ENCODE peak calls at places on chromosomes 11 and 22, in six cellular contexts. One of them, this sample, is unnamed.

GRCh38 chr11:130371004-130371590 is 56.4 kb upstream of the ZBTB44 start:
- DNase-seq in IMR-90: no peak
- DNase-seq in H9: no peak
- DNase-seq in neuronal stem cell: no peak
- DNase-seq in mesenchymal stem cell: no peak
- DNase-seq in trophoblast cell: no peak
- DNase-seq in this sample: no peak

GRCh38 chr22:48579035-48579914 is 1248.4 kb downstream of the BRD1 start:
- DNase-seq in mesenchymal stem cell: no peak
- DNase-seq in trophoblast cell: no peak
- DNase-seq in IMR-90: no peak
- DNase-seq in neuronal stem cell: peak
- DNase-seq in H9: no peak
- DNase-seq in this sample: no peak

GRCh38 chr11:80414766-80415165 is 973.9 kb upstream of the TENM4 start:
- DNase-seq in neuronal stem cell: no peak
- DNase-seq in IMR-90: no peak
- DNase-seq in trophoblast cell: no peak
- DNase-seq in mesenchymal stem cell: no peak
- DNase-seq in H9: no peak
- DNase-seq in this sample: no peak

GRCh38 chr11:126282742-126283591 is at the start of gene TIRAP:
- DNase-seq in neuronal stem cell: no peak
- DNase-seq in trophoblast cell: peak
- DNase-seq in IMR-90: peak
- DNase-seq in mesenchymal stem cell: peak
- DNase-seq in H9: peak
- DNase-seq in this sample: peak

GRCh38 chr11:117281869-117282268 is 9.3 kb upstream of the BACE1-AS start:
- DNase-seq in neuronal stem cell: no peak
- DNase-seq in mesenchymal stem cell: no peak
- DNase-seq in IMR-90: no peak
- DNase-seq in trophoblast cell: no peak
- DNase-seq in H9: no peak
- DNase-seq in this sample: no peak

GRCh38 chr11:78138694-78139421 is 568 bp downstream of the ALG8 start:
- DNase-seq in trophoblast cell: peak
- DNase-seq in H9: no peak
- DNase-seq in IMR-90: peak
- DNase-seq in mesenchymal stem cell: peak
- DNase-seq in neuronal stem cell: peak
- DNase-seq in this sample: peak

GRCh38 chr11:29527391-29527936 is 489.4 kb downstream of the KCNA4 start:
- DNase-seq in mesenchymal stem cell: peak
- DNase-seq in neuronal stem cell: no peak
- DNase-seq in IMR-90: peak
- DNase-seq in H9: no peak
- DNase-seq in trophoblast cell: peak
- DNase-seq in this sample: peak

GRCh38 chr11:31106963-31107576 is 262.5 kb downstream of the DCDC1 start:
- DNase-seq in mesenchymal stem cell: peak
- DNase-seq in H9: peak
- DNase-seq in IMR-90: peak
- DNase-seq in trophoblast cell: peak
- DNase-seq in neuronal stem cell: peak
- DNase-seq in this sample: peak

GRCh38 chr11:35173011-35173511 is 34.1 kb downstream of the CD44 start:
- DNase-seq in H9: no peak
- DNase-seq in trophoblast cell: no peak
- DNase-seq in neuronal stem cell: no peak
- DNase-seq in mesenchymal stem cell: peak
- DNase-seq in IMR-90: peak
- DNase-seq in this sample: no peak

GRCh38 chr11:105611837-105612480 is 2.1 kb downstream of the GRIA4 start:
- DNase-seq in H9: no peak
- DNase-seq in trophoblast cell: no peak
- DNase-seq in neuronal stem cell: no peak
- DNase-seq in mesenchymal stem cell: peak
- DNase-seq in IMR-90: no peak
- DNase-seq in this sample: peak

GRCh38 chr11:131686836-131687235 is 316.4 kb downstream of the NTM start:
- DNase-seq in neuronal stem cell: no peak
- DNase-seq in trophoblast cell: no peak
- DNase-seq in H9: no peak
- DNase-seq in mesenchymal stem cell: no peak
- DNase-seq in IMR-90: no peak
- DNase-seq in this sample: no peak

GRCh38 chr11:68040957-68041591 is 2.2 kb downstream of the TCIRG1 start:
- DNase-seq in trophoblast cell: no peak
- DNase-seq in neuronal stem cell: no peak
- DNase-seq in H9: no peak
- DNase-seq in mesenchymal stem cell: no peak
- DNase-seq in IMR-90: no peak
- DNase-seq in this sample: no peak

GRCh38 chr22:49052023-49052538 is 775.6 kb downstream of the BRD1 start:
- DNase-seq in IMR-90: no peak
- DNase-seq in mesenchymal stem cell: no peak
- DNase-seq in H9: peak
- DNase-seq in neuronal stem cell: no peak
- DNase-seq in trophoblast cell: no peak
- DNase-seq in this sample: no peak

GRCh38 chr22:39535302-39535805 is 2.8 kb upstream of the RPS19BP1 start:
- DNase-seq in IMR-90: no peak
- DNase-seq in H9: peak
- DNase-seq in neuronal stem cell: no peak
- DNase-seq in mesenchymal stem cell: no peak
- DNase-seq in trophoblast cell: no peak
- DNase-seq in this sample: no peak

GRCh38 chr11:128552783-128553661 is 34.3 kb downstream of the ETS1 start:
- DNase-seq in neuronal stem cell: no peak
- DNase-seq in mesenchymal stem cell: peak
- DNase-seq in IMR-90: peak
- DNase-seq in trophoblast cell: no peak
- DNase-seq in H9: no peak
- DNase-seq in this sample: no peak

GRCh38 chr11:26741036-26741435 is 19.2 kb upstream of the SLC5A12 start:
- DNase-seq in IMR-90: no peak
- DNase-seq in trophoblast cell: no peak
- DNase-seq in neuronal stem cell: no peak
- DNase-seq in H9: no peak
- DNase-seq in mesenchymal stem cell: no peak
- DNase-seq in this sample: no peak

GRCh38 chr11:127103586-127104388 is 103.2 kb upstream of the KIRREL3 start:
- DNase-seq in IMR-90: no peak
- DNase-seq in trophoblast cell: no peak
- DNase-seq in neuronal stem cell: no peak
- DNase-seq in H9: no peak
- DNase-seq in mesenchymal stem cell: no peak
- DNase-seq in this sample: no peak

GRCh38 chr11:67372993-67373915 is at the start of gene CLCF1:
- DNase-seq in trophoblast cell: peak
- DNase-seq in neuronal stem cell: peak
- DNase-seq in mesenchymal stem cell: peak
- DNase-seq in IMR-90: peak
- DNase-seq in H9: no peak
- DNase-seq in this sample: peak

GRCh38 chr11:46026616-46027293 is 94.5 kb downstream of the PHF21A start:
- DNase-seq in mesenchymal stem cell: peak
- DNase-seq in H9: no peak
- DNase-seq in IMR-90: peak
- DNase-seq in trophoblast cell: peak
- DNase-seq in neuronal stem cell: no peak
- DNase-seq in this sample: no peak

DNA sequence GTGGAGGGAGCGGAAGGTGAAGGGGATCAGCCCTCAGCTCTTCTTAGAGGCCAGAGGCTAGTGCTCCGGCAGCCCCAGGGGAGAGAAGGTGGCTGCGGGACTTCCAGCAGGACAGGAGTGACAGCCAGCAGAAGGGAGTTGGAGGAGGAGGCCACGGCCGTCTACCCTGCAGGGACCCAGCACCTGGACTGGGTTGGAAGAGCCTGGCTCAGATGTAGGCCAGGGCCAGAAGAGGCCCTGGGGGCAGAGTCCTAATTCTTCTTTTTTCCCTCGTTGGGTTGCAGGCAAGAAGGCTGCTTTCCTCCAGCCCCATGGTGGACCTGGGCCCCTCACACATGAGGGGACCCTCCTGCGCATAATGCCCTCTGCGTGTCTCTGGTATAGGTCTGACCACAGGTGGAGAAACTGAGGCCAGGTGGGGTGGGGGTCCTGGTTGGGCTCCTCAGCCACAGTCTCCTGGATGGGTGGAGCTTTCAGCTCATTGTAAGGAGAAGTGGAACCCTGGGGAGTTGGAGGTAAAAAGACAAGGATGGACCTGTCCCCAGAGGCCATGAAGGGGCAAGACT is 2.3 kb upstream of the MCAM start:
- DNase-seq in IMR-90: no peak
- DNase-seq in H9: no peak
- DNase-seq in mesenchymal stem cell: no peak
- DNase-seq in trophoblast cell: peak
- DNase-seq in neuronal stem cell: no peak
- DNase-seq in this sample: no peak
- H3K18ac ChIP-seq in IMR-90: peak
- H3K18ac ChIP-seq in H9: no peak
- H3K18ac ChIP-seq in mesenchymal stem cell: peak
- H3K18ac ChIP-seq in trophoblast cell: peak
- H3K18ac ChIP-seq in neuronal stem cell: peak
- H3K18ac ChIP-seq in this sample: peak

GRCh38 chr11:60923800-60924109 is 505 bp upstream of the TMEM132A start:
- DNase-seq in trophoblast cell: no peak
- DNase-seq in H9: no peak
- DNase-seq in neuronal stem cell: no peak
- DNase-seq in mesenchymal stem cell: no peak
- DNase-seq in IMR-90: no peak
- DNase-seq in this sample: no peak

GRCh38 chr11:60926500-60926899 is 2.2 kb downstream of the TMEM132A start:
- DNase-seq in neuronal stem cell: no peak
- DNase-seq in mesenchymal stem cell: no peak
- DNase-seq in H9: no peak
- DNase-seq in trophoblast cell: no peak
- DNase-seq in IMR-90: no peak
- DNase-seq in this sample: no peak

GRCh38 chr11:60925685-60926267 is 1.5 kb downstream of the TMEM132A start:
- DNase-seq in mesenchymal stem cell: peak
- DNase-seq in neuronal stem cell: no peak
- DNase-seq in trophoblast cell: no peak
- DNase-seq in IMR-90: peak
- DNase-seq in H9: no peak
- DNase-seq in this sample: no peak

GRCh38 chr11:60924110-60924905 is at the start of gene TMEM132A:
- DNase-seq in neuronal stem cell: peak
- DNase-seq in H9: peak
- DNase-seq in mesenchymal stem cell: peak
- DNase-seq in trophoblast cell: peak
- DNase-seq in IMR-90: peak
- DNase-seq in this sample: peak

GRCh38 chr11:60924906-60925684 is 835 bp downstream of the TMEM132A start:
- DNase-seq in trophoblast cell: no peak
- DNase-seq in neuronal stem cell: no peak
- DNase-seq in H9: no peak
- DNase-seq in IMR-90: no peak
- DNase-seq in mesenchymal stem cell: peak
- DNase-seq in this sample: peak
- H3K4ac ChIP-seq in trophoblast cell: peak
- H3K4ac ChIP-seq in neuronal stem cell: no peak
- H3K4ac ChIP-seq in H9: no peak
- H3K4ac ChIP-seq in IMR-90: peak
- H3K4ac ChIP-seq in mesenchymal stem cell: no peak
- H3K4ac ChIP-seq in this sample: peak

DNA sequence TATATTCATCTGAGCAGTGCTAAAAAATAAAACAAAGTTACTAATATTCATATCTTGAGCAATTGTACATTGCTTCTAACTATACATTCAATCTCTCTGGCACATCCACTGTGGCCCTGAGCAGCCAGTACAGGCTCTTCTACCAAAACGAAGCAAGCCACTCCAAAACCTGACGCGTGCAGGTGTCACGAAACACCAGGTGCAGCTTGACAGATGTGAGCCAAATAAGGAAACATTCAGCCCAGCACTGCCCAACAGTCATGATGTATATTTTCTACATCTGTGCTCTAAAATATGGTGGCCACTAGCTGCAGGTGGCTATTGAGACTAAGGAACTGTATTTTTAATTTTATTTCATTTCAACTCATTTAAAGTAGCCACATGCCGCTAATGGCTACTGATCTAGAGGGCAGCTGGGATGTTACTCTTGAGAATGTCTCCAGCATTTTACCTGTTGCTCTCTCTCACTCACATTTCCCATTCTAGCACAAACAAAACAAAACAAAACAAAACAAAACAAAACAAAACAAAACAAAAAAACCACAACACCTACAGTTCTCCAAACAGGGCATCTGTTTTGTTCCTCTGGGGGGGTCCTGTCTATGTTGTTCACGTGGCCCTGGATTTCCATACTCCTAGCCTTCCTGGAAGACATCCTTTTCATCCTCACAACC is 77.7 kb downstream of the LARGE1 start:
- DNase-seq in IMR-90: no peak
- DNase-seq in neuronal stem cell: no peak
- DNase-seq in mesenchymal stem cell: no peak
- DNase-seq in trophoblast cell: no peak
- DNase-seq in H9: no peak
- DNase-seq in this sample: no peak
- H2BK5ac ChIP-seq in IMR-90: no peak
- H2BK5ac ChIP-seq in neuronal stem cell: no peak
- H2BK5ac ChIP-seq in mesenchymal stem cell: no peak
- H2BK5ac ChIP-seq in trophoblast cell: no peak
- H2BK5ac ChIP-seq in H9: no peak
- H2BK5ac ChIP-seq in this sample: no peak

DNA sequence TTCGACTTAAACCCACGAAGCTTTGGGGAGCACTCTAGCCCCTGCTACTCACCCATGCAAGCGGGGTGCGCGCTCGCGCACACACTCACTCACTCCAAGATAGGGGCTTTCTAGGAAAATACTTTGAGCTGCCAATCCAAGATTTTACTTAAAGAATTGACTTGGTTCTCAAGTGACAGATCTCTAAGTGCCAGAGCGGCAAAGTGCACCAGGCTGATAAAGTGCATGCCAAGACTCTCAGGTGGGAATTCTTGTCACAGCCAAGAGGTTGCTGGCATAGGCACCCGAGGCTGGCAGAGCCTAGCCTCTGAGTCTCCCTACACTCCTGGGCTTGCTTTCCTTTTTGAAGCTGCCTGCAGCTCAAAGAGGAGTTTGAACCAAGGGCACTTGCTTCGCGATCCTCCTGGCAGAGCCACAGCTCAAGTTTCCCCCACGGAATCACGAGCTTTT is 2.6 kb upstream of the ADM start:
- DNase-seq in H9: no peak
- DNase-seq in IMR-90: no peak
- DNase-seq in trophoblast cell: no peak
- DNase-seq in neuronal stem cell: no peak
- DNase-seq in mesenchymal stem cell: peak
- DNase-seq in this sample: peak
- H3K18ac ChIP-seq in H9: no peak
- H3K18ac ChIP-seq in IMR-90: peak
- H3K18ac ChIP-seq in trophoblast cell: peak
- H3K18ac ChIP-seq in neuronal stem cell: peak
- H3K18ac ChIP-seq in mesenchymal stem cell: peak
- H3K18ac ChIP-seq in this sample: peak

This sample was measured in mesendoderm.